ENCODE peak calls at places on chromosomes 6 and 20, in nine cellular contexts. D is lung, I is cardiac muscle cell, L is colonic mucosa, Z is neural crest cell, O is Caco-2, M is ascending aorta, A is Peyer's patch, E is epithelial cell of esophagus. W is an unnamed sample.

GRCh38 chr20:63977392-63978276 is 1.8 kb downstream of the SAMD10 start:
- DNase-seq in L (no peak), M (no peak), E (peak), Z (no peak), A (no peak), D (no peak), O (no peak), I (peak), W (no peak)

GRCh38 chr6:127343753-127344659 is 597 bp upstream of the ECHDC1 start:
- DNase-seq in I (peak), E (peak), L (peak), D (no peak), M (no peak), Z (no peak), A (no peak), O (peak), W (no peak)

GRCh38 chr6:112663705-112664104 is 316.6 kb downstream of the RFPL4B start:
- DNase-seq in O (no peak), D (no peak), E (peak), I (no peak), A (no peak), Z (no peak), M (no peak), L (no peak), W (no peak)

GRCh38 chr6:33172307-33173227 is 19.7 kb downstream of the COL11A2 start:
- DNase-seq in L (no peak), A (no peak), D (no peak), O (peak), I (peak), Z (no peak), E (peak), M (no peak), W (no peak)

GRCh38 chr20:7371518-7372158 is 568.6 kb downstream of the HAO1 start:
- DNase-seq in O (no peak), Z (no peak), L (no peak), I (no peak), A (no peak), M (no peak), E (peak), D (no peak), W (no peak)

GRCh38 chr6:166624275-166624674 is 2.8 kb downstream of the RPS6KA2 start:
- DNase-seq in M (no peak), D (peak), Z (no peak), L (no peak), E (peak), A (no peak), I (peak), O (no peak), W (no peak)

GRCh38 chr6:25942561-25943147 is 12.2 kb upstream of the SLC17A2 start:
- DNase-seq in D (no peak), I (peak), M (no peak), L (no peak), Z (no peak), A (no peak), E (peak), O (peak), W (no peak)

GRCh38 chr20:13220857-13221297 is at the start of gene ISM1:
- DNase-seq in M (no peak), E (peak), A (no peak), L (no peak), D (no peak), Z (peak), O (peak), I (peak), W (peak)

GRCh38 chr6:29850011-29850553 is 22.5 kb downstream of the HLA-G start:
- DNase-seq in E (peak), O (no peak), M (no peak), Z (no peak), A (peak), I (no peak), D (no peak), L (no peak), W (no peak)

GRCh38 chr6:31922942-31923341 is 4.6 kb upstream of the C2 start:
- DNase-seq in M (no peak), D (no peak), L (no peak), E (no peak), O (peak), Z (no peak), A (no peak), I (peak), W (no peak)

GRCh38 chr6:89355511-89356185 is 3.1 kb upstream of the UBE2J1 start:
- DNase-seq in A (no peak), L (no peak), E (no peak), O (no peak), M (no peak), D (no peak), I (no peak), Z (no peak), W (no peak)

GRCh38 chr6:89941031-89941775 is 46.9 kb downstream of the GJA10 start:
- DNase-seq in A (no peak), E (no peak), M (no peak), O (peak), L (peak), I (peak), Z (peak), D (peak), W (peak)

GRCh38 chr20:56515657-56516381 is 8.7 kb upstream of the FAM209A start:
- DNase-seq in M (no peak), O (no peak), A (no peak), L (no peak), D (no peak), E (no peak), I (peak), Z (no peak), W (no peak)

GRCh38 chr20:1370548-1371110 is 22.2 kb downstream of the FKBP1A start:
- DNase-seq in I (peak), Z (no peak), D (no peak), O (no peak), M (no peak), A (no peak), E (no peak), L (no peak), W (no peak)

GRCh38 chr20:8094415-8094818 is 37.6 kb upstream of the PLCB1 start:
- DNase-seq in Z (no peak), L (peak), E (no peak), D (peak), A (peak), O (no peak), M (no peak), I (peak), W (no peak)

GRCh38 chr20:34709044-34709835 is 5.1 kb downstream of the TP53INP2 start:
- DNase-seq in D (peak), L (peak), O (peak), M (peak), E (peak), A (peak), Z (peak), I (peak), W (peak)

GRCh38 chr6:53436904-53437303 is 88.2 kb upstream of the ELOVL5 start:
- DNase-seq in A (no peak), Z (no peak), O (no peak), D (no peak), M (no peak), E (no peak), I (peak), L (no peak), W (no peak)

GRCh38 chr6:47165918-47166317 is 123.8 kb upstream of the ADGRF1 start:
- DNase-seq in L (no peak), Z (no peak), E (no peak), D (no peak), A (no peak), M (no peak), O (no peak), I (no peak), W (no peak)

GRCh38 chr6:166743415-166743814 is 116.4 kb upstream of the RPS6KA2 start:
- DNase-seq in E (no peak), I (no peak), A (no peak), O (no peak), Z (no peak), M (no peak), D (no peak), L (no peak), W (no peak)

GRCh38 chr6:26155066-26155925 is 68.1 kb downstream of the HFE start:
- DNase-seq in Z (peak), A (peak), L (peak), D (no peak), I (peak), E (no peak), O (peak), M (no peak), W (no peak)

GRCh38 chr20:535958-536357 is 7.6 kb downstream of the CSNK2A1 start:
- DNase-seq in E (peak), O (no peak), I (no peak), A (peak), L (peak), Z (no peak), D (no peak), M (no peak), W (no peak)

GRCh38 chr6:32969685-32970412 is 1.5 kb downstream of the BRD2 start:
- DNase-seq in L (peak), E (peak), A (peak), D (peak), O (peak), Z (peak), M (peak), I (peak), W (peak)

GRCh38 chr6:3732345-3733141 is 19.0 kb downstream of the PXDC1 start:
- DNase-seq in D (peak), L (peak), A (peak), I (peak), O (peak), Z (peak), M (no peak), E (peak), W (peak)

GRCh38 chr6:132275253-132275970 is 125.9 kb downstream of the MOXD1 start:
- DNase-seq in Z (no peak), I (no peak), M (no peak), L (no peak), D (no peak), O (no peak), E (no peak), A (no peak), W (no peak)

GRCh38 chr6:149809798-149810197 is 54.4 kb downstream of the LRP11 start:
- DNase-seq in I (no peak), D (no peak), E (no peak), A (no peak), O (no peak), L (no peak), Z (no peak), M (no peak), W (no peak)

GRCh38 chr6:166825553-166826145 is 130.7 kb downstream of the RNASET2 start:
- DNase-seq in E (peak), A (no peak), I (peak), L (no peak), O (no peak), D (no peak), Z (no peak), M (no peak), W (no peak)

GRCh38 chr6:14924126-14925024 is 321.5 kb upstream of the JARID2 start:
- DNase-seq in A (no peak), Z (no peak), L (no peak), O (no peak), M (no peak), E (no peak), D (no peak), I (no peak), W (no peak)

GRCh38 chr6:73631849-73632248 is 21.9 kb downstream of the SLC17A5 start:
- DNase-seq in M (no peak), D (no peak), O (no peak), I (peak), Z (no peak), A (no peak), L (no peak), E (peak), W (no peak)

GRCh38 chr20:17685168-17685567 is 3.1 kb upstream of the RRBP1 start:
- DNase-seq in L (peak), A (no peak), E (peak), D (no peak), M (no peak), O (no peak), Z (no peak), I (no peak), W (no peak)

DNA sequence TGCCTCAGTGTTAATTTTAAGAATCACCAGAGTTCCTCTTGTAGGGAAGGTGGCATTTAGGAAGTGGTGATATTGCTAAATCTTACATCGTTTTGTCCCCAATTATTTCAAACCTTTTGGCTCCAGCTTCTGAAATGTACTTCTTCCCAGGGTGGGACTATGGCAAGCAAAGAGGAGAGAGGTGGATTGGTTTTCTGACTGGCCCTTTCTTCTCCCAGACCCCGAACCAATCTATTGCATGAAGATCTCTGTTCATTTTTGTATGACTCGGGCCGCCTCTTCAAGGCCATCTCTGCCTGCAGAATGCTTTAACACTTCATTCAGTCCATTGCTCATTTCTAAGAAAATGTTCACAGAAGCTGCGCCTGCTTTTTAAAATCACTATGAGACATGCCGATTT is 1.6 kb downstream of the VGLL2 start:
- DNase-seq in M (no peak), D (no peak), L (no peak), A (no peak), O (no peak), E (no peak), Z (no peak), I (no peak), W (no peak)
- TF ChIP-seq CTCF in M (no peak), D (no peak), L (no peak), A (no peak), O (no peak), E (no peak), Z (no peak), I (no peak), W (no peak)

GRCh38 chr6:84769247-84769646 is 4.8 kb upstream of the TBX18 start:
- DNase-seq in Z (no peak), I (peak), A (no peak), M (no peak), E (no peak), O (no peak), D (no peak), L (no peak), W (no peak)

GRCh38 chr6:84772428-84773132 is 8.2 kb upstream of the TBX18 start:
- DNase-seq in M (no peak), E (no peak), I (peak), Z (no peak), L (no peak), O (no peak), A (no peak), D (no peak), W (no peak)

GRCh38 chr6:84771732-84772131 is 7.3 kb upstream of the TBX18 start:
- DNase-seq in Z (no peak), L (no peak), M (no peak), E (no peak), I (peak), A (no peak), D (no peak), O (no peak), W (no peak)

GRCh38 chr6:84768442-84769174 is 4.2 kb upstream of the TBX18 start:
- DNase-seq in D (no peak), L (no peak), A (no peak), I (peak), Z (peak), E (no peak), O (no peak), M (no peak), W (no peak)

DNA sequence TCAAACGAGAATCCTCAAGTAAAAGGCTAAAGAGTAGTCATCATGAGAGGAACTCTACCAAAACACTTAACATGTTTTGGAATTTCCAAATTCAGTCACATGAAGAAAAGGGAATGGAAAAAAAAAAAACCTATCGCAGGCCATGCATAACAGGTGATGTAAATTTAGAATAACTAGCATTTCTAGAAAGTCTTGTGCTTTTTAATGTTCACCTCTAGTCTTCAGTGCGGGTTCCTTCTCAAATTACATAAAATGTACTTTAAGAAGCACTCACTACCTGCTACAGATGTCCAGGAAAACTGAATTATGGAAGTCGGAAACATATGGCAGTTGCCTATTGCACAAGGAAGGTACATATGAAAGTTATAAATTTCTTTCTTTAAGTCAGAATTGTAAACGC is 6.1 kb upstream of the TBX18 start:
- DNase-seq in M (no peak), Z (no peak), L (no peak), A (no peak), I (no peak), E (no peak), O (no peak), D (no peak), W (no peak)
- TF ChIP-seq CTCF in M (no peak), Z (no peak), L (no peak), A (no peak), I (no peak), E (no peak), O (no peak), D (no peak), W (no peak)

DNA sequence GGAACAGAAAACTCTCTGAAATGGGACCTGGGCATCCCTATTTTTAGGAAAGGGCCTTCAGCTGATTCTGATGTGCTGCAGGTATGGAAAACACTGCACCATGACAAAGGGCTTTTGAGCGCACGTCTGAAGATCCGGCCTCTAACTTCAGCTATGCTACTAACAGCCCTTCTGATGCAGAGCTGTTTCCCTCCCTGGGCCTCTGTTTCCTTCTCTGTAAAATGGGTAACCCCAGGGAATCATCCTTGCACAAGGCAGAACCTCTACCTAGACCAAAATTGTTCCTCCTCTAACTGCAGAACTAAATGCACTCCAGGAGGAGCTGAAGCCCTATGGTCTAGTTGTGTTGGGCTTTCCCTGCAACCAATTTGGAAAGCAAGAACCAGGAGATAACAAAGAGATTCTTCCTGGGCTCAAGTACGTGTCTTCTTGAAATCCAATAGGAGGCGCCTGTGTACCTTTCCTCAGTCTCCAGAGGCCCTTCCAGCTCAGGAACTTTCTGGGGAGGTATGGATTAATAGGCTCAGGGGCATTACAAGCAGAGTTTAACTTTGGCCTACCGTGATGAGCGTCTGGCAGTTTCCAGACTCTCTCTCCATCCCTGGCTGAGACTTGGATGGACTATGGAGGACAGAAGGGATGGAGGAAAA is 5.9 kb downstream of the GPX5 start:
- DNase-seq in L (no peak), D (no peak), O (no peak), A (no peak), E (no peak), M (no peak), I (no peak), Z (no peak), W (no peak)
- TF ChIP-seq CTCF in L (no peak), D (no peak), O (no peak), A (no peak), E (no peak), M (no peak), I (no peak), Z (no peak), W (no peak)

DNA sequence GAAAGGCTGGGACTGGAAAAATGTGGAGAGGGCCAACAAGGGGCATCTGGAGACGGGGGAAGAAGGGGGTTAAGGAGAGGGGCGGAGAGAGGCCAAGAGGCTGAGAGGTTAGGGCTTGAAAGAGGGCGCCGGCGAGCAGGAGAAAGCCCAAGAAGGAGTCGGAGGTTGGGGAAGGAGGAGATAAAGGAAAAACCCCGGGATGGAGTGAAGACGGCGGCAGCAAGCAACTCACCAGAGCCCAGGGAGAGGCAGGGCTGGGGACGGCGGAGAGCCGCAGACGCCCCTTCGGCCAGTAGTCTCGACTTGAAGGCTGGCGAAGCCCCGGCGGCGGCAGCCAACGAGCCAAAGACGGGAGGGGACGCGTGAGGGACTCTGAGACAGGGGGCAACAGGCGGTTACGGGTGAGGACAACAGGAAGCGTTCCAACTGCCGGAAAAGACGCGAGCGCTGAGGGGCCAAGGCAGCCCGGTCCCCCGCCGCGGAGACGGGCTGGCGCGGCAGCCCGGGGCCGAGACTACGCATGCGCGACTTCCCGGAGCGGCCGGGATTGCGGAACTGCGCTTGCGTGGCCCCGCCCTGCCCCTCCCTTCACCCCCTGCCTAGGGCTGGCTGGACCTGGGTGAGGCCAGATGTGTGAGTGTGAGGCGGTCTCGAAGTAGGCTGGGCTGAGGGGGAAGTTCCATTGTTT is at the start of gene STK38:
- DNase-seq in A (peak), D (peak), Z (peak), O (peak), M (peak), E (peak), I (peak), L (peak), W (peak)
- TF ChIP-seq CTCF in A (peak), D (no peak), Z (peak), O (no peak), M (no peak), E (no peak), I (peak), L (no peak), W (peak)

GRCh38 chr20:50278377-50278683 is 87.7 kb downstream of the CEBPB start:
- DNase-seq in E (no peak), M (no peak), A (no peak), O (no peak), L (no peak), D (no peak), I (no peak), Z (no peak), W (no peak)

GRCh38 chr20:50277064-50277415 is 86.4 kb downstream of the CEBPB start:
- DNase-seq in L (no peak), D (no peak), O (no peak), I (no peak), M (no peak), Z (no peak), E (no peak), A (no peak), W (no peak)

GRCh38 chr20:50277460-50278376 is 87.1 kb downstream of the CEBPB start:
- DNase-seq in O (no peak), L (no peak), I (no peak), E (no peak), D (no peak), A (no peak), M (no peak), Z (no peak), W (no peak)

GRCh38 chr20:50279988-50280850 is 89.6 kb downstream of the CEBPB start:
- DNase-seq in E (no peak), D (no peak), I (no peak), M (no peak), O (no peak), L (no peak), Z (no peak), A (no peak), W (no peak)

GRCh38 chr20:50278684-50279531 is 88.3 kb downstream of the CEBPB start:
- DNase-seq in A (peak), M (no peak), Z (no peak), I (no peak), D (peak), O (peak), L (peak), E (peak), W (no peak)
- TF ChIP-seq CTCF in A (peak), M (peak), Z (no peak), I (peak), D (no peak), O (peak), L (peak), E (peak), W (no peak)

GRCh38 chr6:51184046-51184445 is 365.4 kb downstream of the TFAP2B start:
- DNase-seq in O (no peak), D (no peak), M (no peak), A (no peak), L (no peak), Z (no peak), E (no peak), I (no peak), W (no peak)
- TF ChIP-seq CTCF in O (no peak), D (no peak), M (no peak), A (no peak), L (no peak), Z (no peak), E (no peak), I (no peak), W (no peak)

GRCh38 chr20:14264869-14265268 is 72.5 kb downstream of the FLRT3 start:
- DNase-seq in O (peak), E (peak), I (peak), L (no peak), Z (no peak), M (no peak), D (no peak), A (no peak), W (no peak)
- TF ChIP-seq CTCF in O (peak), E (peak), I (peak), L (peak), Z (peak), M (no peak), D (no peak), A (peak), W (peak)

GRCh38 chr20:57582432-57583288 is 21.8 kb downstream of the PCK1 start:
- DNase-seq in L (no peak), I (peak), O (peak), E (peak), Z (peak), A (no peak), D (no peak), M (peak), W (no peak)
- TF ChIP-seq CTCF in L (no peak), I (no peak), O (peak), E (peak), Z (peak), A (peak), D (no peak), M (peak), W (peak)

W was measured in progenitor cell of endocrine pancreas.